ENCODE peak calls at places on chromosomes 3 and 15, in ten cellular contexts. M is NT2/D1, B is mesendoderm, Y is IMR-90, N is midbrain, W is activated gamma-delta T cell treated with Interleukin-2 at 50 U/mL for 16 hours, J is dorsolateral prefrontal cortex, S is iris pigment epithelial cell, P is lung microvascular endothelial cell, H is AG09309. F is an unnamed sample.

GRCh38 chr3:147419062-147419701 is 10.0 kb downstream of the ZIC1 start:
- DNase-seq in M (no peak), B (peak; percentile 94), Y (peak; percentile 15), N (peak; percentile 92), W (no peak), J (peak; percentile 95), S (peak; percentile 49), P (peak; percentile 23), H (no peak), F (no peak)

GRCh38 chr15:56869573-56869972 is 48.9 kb upstream of the TCF12 start:
- DNase-seq in M (peak; percentile 39), B (peak; percentile 14), Y (no peak), N (peak; percentile 62), W (no peak), J (no peak), S (peak; percentile 17), P (peak; percentile 46), H (no peak), F (no peak)

GRCh38 chr3:9732080-9732752 is 681 bp downstream of the BRPF1 start:
- DNase-seq in M (no peak), B (peak; percentile 25), Y (no peak), N (no peak), W (peak; percentile 56), J (no peak), S (peak; percentile 15), P (peak; percentile 30), H (no peak), F (no peak)

GRCh38 chr3:12875857-12876451 is 34.6 kb upstream of the RPL32 start:
- DNase-seq in M (peak; percentile 43), B (peak; percentile 89), Y (no peak), N (no peak), W (no peak), J (no peak), S (peak; percentile 22), P (peak; percentile 18), H (no peak), F (no peak)

GRCh38 chr3:105904683-105905320 is 36.0 kb upstream of the CBLB start:
- DNase-seq in M (no peak), B (no peak), Y (peak; percentile 23), N (no peak), W (no peak), J (no peak), S (peak; percentile 50), P (peak; percentile 67), H (no peak), F (no peak)

GRCh38 chr3:56251343-56251945 is 216.8 kb downstream of the ERC2 start:
- DNase-seq in M (peak; percentile 39), B (peak; percentile 56), Y (peak; percentile 51), N (peak; percentile 79), W (no peak), J (no peak), S (peak; percentile 49), P (peak; percentile 53), H (peak; percentile 16), F (peak; percentile 44)

GRCh38 chr15:78304487-78305413 is 5.3 kb upstream of the SKIC8 start:
- DNase-seq in M (no peak), B (no peak), Y (no peak), N (no peak), W (no peak), J (no peak), S (no peak), P (no peak), H (no peak), F (no peak)

GRCh38 chr15:80660114-80660513 is 35.0 kb upstream of the ABHD17C start:
- DNase-seq in M (no peak), B (peak; percentile 69), Y (peak; percentile 41), N (peak; percentile 2), W (no peak), J (no peak), S (peak; percentile 35), P (peak; percentile 17), H (no peak), F (peak; percentile 16)

GRCh38 chr3:50418845-50419244 is 59.5 kb upstream of the TMEM115 start:
- DNase-seq in M (peak; percentile 44), B (peak; percentile 48), Y (peak; percentile 16), N (no peak), W (no peak), J (no peak), S (peak; percentile 42), P (no peak), H (no peak), F (no peak)

GRCh38 chr3:3170998-3171397 is 8.5 kb downstream of the CRBN start:
- DNase-seq in M (peak; percentile 11), B (peak; percentile 40), Y (peak; percentile 42), N (peak; percentile 23), W (no peak), J (no peak), S (peak; percentile 51), P (peak; percentile 66), H (no peak), F (no peak)

GRCh38 chr15:98433302-98433701 is 215.0 kb upstream of the IGF1R start:
- DNase-seq in M (no peak), B (no peak), Y (no peak), N (no peak), W (no peak), J (no peak), S (no peak), P (no peak), H (peak; percentile 8), F (no peak)

GRCh38 chr15:71186267-71186666 is 71.0 kb downstream of the THSD4 start:
- DNase-seq in M (no peak), B (no peak), Y (no peak), N (no peak), W (no peak), J (no peak), S (no peak), P (no peak), H (no peak), F (no peak)

GRCh38 chr15:52678036-52678467 is 1.1 kb downstream of the ATOSA start:
- DNase-seq in M (peak; percentile 11), B (peak; percentile 63), Y (peak; percentile 65), N (peak; percentile 54), W (peak; percentile 49), J (peak; percentile 54), S (peak; percentile 67), P (peak; percentile 68), H (no peak), F (no peak)

GRCh38 chr3:66761093-66761780 is 236.9 kb upstream of the KBTBD8 start:
- DNase-seq in M (no peak), B (no peak), Y (peak; percentile 52), N (no peak), W (no peak), J (no peak), S (peak; percentile 84), P (no peak), H (no peak), F (no peak)

GRCh38 chr15:58077427-58077826 is 11.9 kb upstream of the ALDH1A2 start:
- DNase-seq in M (no peak), B (peak; percentile 49), Y (no peak), N (no peak), W (no peak), J (no peak), S (peak; percentile 8), P (peak; percentile 13), H (no peak), F (no peak)

GRCh38 chr3:52092291-52092660 is 35.9 kb upstream of the DUSP7 start:
- DNase-seq in M (no peak), B (no peak), Y (no peak), N (no peak), W (no peak), J (no peak), S (no peak), P (no peak), H (no peak), F (no peak)

GRCh38 chr3:43001094-43001553 is 22.0 kb downstream of the GASK1A start:
- DNase-seq in M (no peak), B (no peak), Y (peak; percentile 85), N (peak; percentile 66), W (no peak), J (no peak), S (peak; percentile 95), P (peak; percentile 5), H (peak; percentile 83), F (peak; percentile 85)

GRCh38 chr3:128319741-128320141 is 146.9 kb downstream of the DNAJB8 start:
- DNase-seq in M (no peak), B (no peak), Y (no peak), N (no peak), W (no peak), J (no peak), S (no peak), P (no peak), H (no peak), F (no peak)

GRCh38 chr3:40741729-40742128 is 217.0 kb downstream of the ZNF621 start:
- DNase-seq in M (no peak), B (no peak), Y (peak; percentile 1), N (peak; percentile 19), W (no peak), J (no peak), S (peak; percentile 59), P (peak; percentile 71), H (no peak), F (no peak)